ENCODE peak calls at places on chromosomes 4 and X, in six cellular contexts. One of them, this sample, is unnamed.

GRCh38 chr4:88761861-88762523 is 64.4 kb upstream of the NAP1L5 start:
- DNase-seq in activated T-helper 1 cell treated with anti-CD3 and anti-CD28 coated beads, Interleukin-12 subunit alpha, Interleukin-12 subunit beta, Interleukin-2, Interleukin-4 antibody, amounts not matched to agents 30 ng/mL and 10 ng/mL and 1 ng/mL, durations not matched to agents 14 hours and 24 hours and 36 hours: no peak
- DNase-seq in transverse colon: no peak
- DNase-seq in ACHN: no peak
- DNase-seq in SJSA1: no peak
- DNase-seq in activated CD4-positive, CD25-positive, alpha-beta regulatory T cell treated with anti-CD3 and anti-CD28 coated beads, Interleukin-2, amount 50 U/mL, for 72 hours: no peak
- DNase-seq in this sample: no peak

GRCh38 chrX:100098660-100099375 is 311.3 kb downstream of the PCDH19 start:
- DNase-seq in activated T-helper 1 cell treated with anti-CD3 and anti-CD28 coated beads, Interleukin-12 subunit alpha, Interleukin-12 subunit beta, Interleukin-2, Interleukin-4 antibody, amounts not matched to agents 30 ng/mL and 10 ng/mL and 1 ng/mL, durations not matched to agents 14 hours and 24 hours and 36 hours: no peak
- DNase-seq in transverse colon: no peak
- DNase-seq in ACHN: no peak
- DNase-seq in SJSA1: no peak
- DNase-seq in activated CD4-positive, CD25-positive, alpha-beta regulatory T cell treated with anti-CD3 and anti-CD28 coated beads, Interleukin-2, amount 50 U/mL, for 72 hours: no peak
- DNase-seq in this sample: no peak

GRCh38 chrX:84187501-84188319 is at the start of gene RPS6KA6:
- DNase-seq in activated T-helper 1 cell treated with anti-CD3 and anti-CD28 coated beads, Interleukin-12 subunit alpha, Interleukin-12 subunit beta, Interleukin-2, Interleukin-4 antibody, amounts not matched to agents 30 ng/mL and 10 ng/mL and 1 ng/mL, durations not matched to agents 14 hours and 24 hours and 36 hours: no peak
- DNase-seq in transverse colon: peak
- DNase-seq in ACHN: peak
- DNase-seq in SJSA1: peak
- DNase-seq in activated CD4-positive, CD25-positive, alpha-beta regulatory T cell treated with anti-CD3 and anti-CD28 coated beads, Interleukin-2, amount 50 U/mL, for 72 hours: no peak
- DNase-seq in this sample: peak

GRCh38 chr4:167868163-167868562 is 224.2 kb upstream of the ANXA10 start:
- DNase-seq in activated T-helper 1 cell treated with anti-CD3 and anti-CD28 coated beads, Interleukin-12 subunit alpha, Interleukin-12 subunit beta, Interleukin-2, Interleukin-4 antibody, amounts not matched to agents 30 ng/mL and 10 ng/mL and 1 ng/mL, durations not matched to agents 14 hours and 24 hours and 36 hours: no peak
- DNase-seq in transverse colon: no peak
- DNase-seq in ACHN: no peak
- DNase-seq in SJSA1: no peak
- DNase-seq in activated CD4-positive, CD25-positive, alpha-beta regulatory T cell treated with anti-CD3 and anti-CD28 coated beads, Interleukin-2, amount 50 U/mL, for 72 hours: no peak
- DNase-seq in this sample: no peak

GRCh38 chr4:49032440-49033161 is 46.5 kb downstream of the CWH43 start:
- DNase-seq in activated T-helper 1 cell treated with anti-CD3 and anti-CD28 coated beads, Interleukin-12 subunit alpha, Interleukin-12 subunit beta, Interleukin-2, Interleukin-4 antibody, amounts not matched to agents 30 ng/mL and 10 ng/mL and 1 ng/mL, durations not matched to agents 14 hours and 24 hours and 36 hours: no peak
- DNase-seq in transverse colon: no peak
- DNase-seq in ACHN: peak
- DNase-seq in SJSA1: no peak
- DNase-seq in activated CD4-positive, CD25-positive, alpha-beta regulatory T cell treated with anti-CD3 and anti-CD28 coated beads, Interleukin-2, amount 50 U/mL, for 72 hours: no peak
- DNase-seq in this sample: peak

GRCh38 chr4:176001171-176002006 is 64.3 kb upstream of the WDR17 start:
- DNase-seq in activated T-helper 1 cell treated with anti-CD3 and anti-CD28 coated beads, Interleukin-12 subunit alpha, Interleukin-12 subunit beta, Interleukin-2, Interleukin-4 antibody, amounts not matched to agents 30 ng/mL and 10 ng/mL and 1 ng/mL, durations not matched to agents 14 hours and 24 hours and 36 hours: no peak
- DNase-seq in transverse colon: peak
- DNase-seq in ACHN: peak
- DNase-seq in SJSA1: no peak
- DNase-seq in activated CD4-positive, CD25-positive, alpha-beta regulatory T cell treated with anti-CD3 and anti-CD28 coated beads, Interleukin-2, amount 50 U/mL, for 72 hours: no peak
- DNase-seq in this sample: peak

GRCh38 chrX:13778916-13779315 is 38.0 kb downstream of the GPM6B start:
- DNase-seq in activated T-helper 1 cell treated with anti-CD3 and anti-CD28 coated beads, Interleukin-12 subunit alpha, Interleukin-12 subunit beta, Interleukin-2, Interleukin-4 antibody, amounts not matched to agents 30 ng/mL and 10 ng/mL and 1 ng/mL, durations not matched to agents 14 hours and 24 hours and 36 hours: no peak
- DNase-seq in transverse colon: no peak
- DNase-seq in ACHN: no peak
- DNase-seq in SJSA1: no peak
- DNase-seq in activated CD4-positive, CD25-positive, alpha-beta regulatory T cell treated with anti-CD3 and anti-CD28 coated beads, Interleukin-2, amount 50 U/mL, for 72 hours: no peak
- DNase-seq in this sample: peak

GRCh38 chr4:68375667-68376559 is 26.0 kb upstream of the YTHDC1 start:
- DNase-seq in activated T-helper 1 cell treated with anti-CD3 and anti-CD28 coated beads, Interleukin-12 subunit alpha, Interleukin-12 subunit beta, Interleukin-2, Interleukin-4 antibody, amounts not matched to agents 30 ng/mL and 10 ng/mL and 1 ng/mL, durations not matched to agents 14 hours and 24 hours and 36 hours: peak
- DNase-seq in transverse colon: peak
- DNase-seq in ACHN: peak
- DNase-seq in SJSA1: peak
- DNase-seq in activated CD4-positive, CD25-positive, alpha-beta regulatory T cell treated with anti-CD3 and anti-CD28 coated beads, Interleukin-2, amount 50 U/mL, for 72 hours: no peak
- DNase-seq in this sample: peak

GRCh38 chr4:8768357-8768999 is 103.2 kb downstream of the HMX1 start:
- DNase-seq in activated T-helper 1 cell treated with anti-CD3 and anti-CD28 coated beads, Interleukin-12 subunit alpha, Interleukin-12 subunit beta, Interleukin-2, Interleukin-4 antibody, amounts not matched to agents 30 ng/mL and 10 ng/mL and 1 ng/mL, durations not matched to agents 14 hours and 24 hours and 36 hours: no peak
- DNase-seq in transverse colon: no peak
- DNase-seq in ACHN: no peak
- DNase-seq in SJSA1: no peak
- DNase-seq in activated CD4-positive, CD25-positive, alpha-beta regulatory T cell treated with anti-CD3 and anti-CD28 coated beads, Interleukin-2, amount 50 U/mL, for 72 hours: no peak
- DNase-seq in this sample: no peak

GRCh38 chrX:129963729-129964128 is 18.7 kb upstream of the BCORL1 start:
- DNase-seq in activated T-helper 1 cell treated with anti-CD3 and anti-CD28 coated beads, Interleukin-12 subunit alpha, Interleukin-12 subunit beta, Interleukin-2, Interleukin-4 antibody, amounts not matched to agents 30 ng/mL and 10 ng/mL and 1 ng/mL, durations not matched to agents 14 hours and 24 hours and 36 hours: no peak
- DNase-seq in transverse colon: no peak
- DNase-seq in ACHN: no peak
- DNase-seq in SJSA1: no peak
- DNase-seq in activated CD4-positive, CD25-positive, alpha-beta regulatory T cell treated with anti-CD3 and anti-CD28 coated beads, Interleukin-2, amount 50 U/mL, for 72 hours: no peak
- DNase-seq in this sample: no peak

GRCh38 chr4:141636077-141636770 is at the start of gene IL15:
- DNase-seq in activated T-helper 1 cell treated with anti-CD3 and anti-CD28 coated beads, Interleukin-12 subunit alpha, Interleukin-12 subunit beta, Interleukin-2, Interleukin-4 antibody, amounts not matched to agents 30 ng/mL and 10 ng/mL and 1 ng/mL, durations not matched to agents 14 hours and 24 hours and 36 hours: peak
- DNase-seq in transverse colon: peak
- DNase-seq in ACHN: peak
- DNase-seq in SJSA1: peak
- DNase-seq in activated CD4-positive, CD25-positive, alpha-beta regulatory T cell treated with anti-CD3 and anti-CD28 coated beads, Interleukin-2, amount 50 U/mL, for 72 hours: peak
- DNase-seq in this sample: peak

GRCh38 chr4:122606364-122607043 is 14.4 kb downstream of the IL21 start:
- DNase-seq in activated T-helper 1 cell treated with anti-CD3 and anti-CD28 coated beads, Interleukin-12 subunit alpha, Interleukin-12 subunit beta, Interleukin-2, Interleukin-4 antibody, amounts not matched to agents 30 ng/mL and 10 ng/mL and 1 ng/mL, durations not matched to agents 14 hours and 24 hours and 36 hours: no peak
- DNase-seq in transverse colon: no peak
- DNase-seq in ACHN: no peak
- DNase-seq in SJSA1: no peak
- DNase-seq in activated CD4-positive, CD25-positive, alpha-beta regulatory T cell treated with anti-CD3 and anti-CD28 coated beads, Interleukin-2, amount 50 U/mL, for 72 hours: no peak
- DNase-seq in this sample: no peak

GRCh38 chrX:34300871-34301270 is 168.8 kb upstream of the FAM47A start:
- DNase-seq in activated T-helper 1 cell treated with anti-CD3 and anti-CD28 coated beads, Interleukin-12 subunit alpha, Interleukin-12 subunit beta, Interleukin-2, Interleukin-4 antibody, amounts not matched to agents 30 ng/mL and 10 ng/mL and 1 ng/mL, durations not matched to agents 14 hours and 24 hours and 36 hours: no peak
- DNase-seq in transverse colon: no peak
- DNase-seq in ACHN: peak
- DNase-seq in SJSA1: peak
- DNase-seq in activated CD4-positive, CD25-positive, alpha-beta regulatory T cell treated with anti-CD3 and anti-CD28 coated beads, Interleukin-2, amount 50 U/mL, for 72 hours: no peak
- DNase-seq in this sample: peak

GRCh38 chrX:52363247-52363883 is 5.5 kb upstream of the XAGE2 start:
- DNase-seq in activated T-helper 1 cell treated with anti-CD3 and anti-CD28 coated beads, Interleukin-12 subunit alpha, Interleukin-12 subunit beta, Interleukin-2, Interleukin-4 antibody, amounts not matched to agents 30 ng/mL and 10 ng/mL and 1 ng/mL, durations not matched to agents 14 hours and 24 hours and 36 hours: no peak
- DNase-seq in transverse colon: peak
- DNase-seq in ACHN: no peak
- DNase-seq in SJSA1: no peak
- DNase-seq in activated CD4-positive, CD25-positive, alpha-beta regulatory T cell treated with anti-CD3 and anti-CD28 coated beads, Interleukin-2, amount 50 U/mL, for 72 hours: no peak
- DNase-seq in this sample: peak

GRCh38 chr4:171170671-171171070 is 642.5 kb upstream of the GALNTL6 start:
- DNase-seq in activated T-helper 1 cell treated with anti-CD3 and anti-CD28 coated beads, Interleukin-12 subunit alpha, Interleukin-12 subunit beta, Interleukin-2, Interleukin-4 antibody, amounts not matched to agents 30 ng/mL and 10 ng/mL and 1 ng/mL, durations not matched to agents 14 hours and 24 hours and 36 hours: no peak
- DNase-seq in transverse colon: no peak
- DNase-seq in ACHN: no peak
- DNase-seq in SJSA1: no peak
- DNase-seq in activated CD4-positive, CD25-positive, alpha-beta regulatory T cell treated with anti-CD3 and anti-CD28 coated beads, Interleukin-2, amount 50 U/mL, for 72 hours: no peak
- DNase-seq in this sample: no peak

GRCh38 chrX:28010875-28011274 is 29.6 kb upstream of the DCAF8L1 start:
- DNase-seq in activated T-helper 1 cell treated with anti-CD3 and anti-CD28 coated beads, Interleukin-12 subunit alpha, Interleukin-12 subunit beta, Interleukin-2, Interleukin-4 antibody, amounts not matched to agents 30 ng/mL and 10 ng/mL and 1 ng/mL, durations not matched to agents 14 hours and 24 hours and 36 hours: no peak
- DNase-seq in transverse colon: no peak
- DNase-seq in ACHN: no peak
- DNase-seq in SJSA1: no peak
- DNase-seq in activated CD4-positive, CD25-positive, alpha-beta regulatory T cell treated with anti-CD3 and anti-CD28 coated beads, Interleukin-2, amount 50 U/mL, for 72 hours: no peak
- DNase-seq in this sample: no peak

GRCh38 chr4:4408132-4408523 is 21.2 kb downstream of the NSG1 start:
- DNase-seq in activated T-helper 1 cell treated with anti-CD3 and anti-CD28 coated beads, Interleukin-12 subunit alpha, Interleukin-12 subunit beta, Interleukin-2, Interleukin-4 antibody, amounts not matched to agents 30 ng/mL and 10 ng/mL and 1 ng/mL, durations not matched to agents 14 hours and 24 hours and 36 hours: no peak
- DNase-seq in transverse colon: no peak
- DNase-seq in ACHN: no peak
- DNase-seq in SJSA1: no peak
- DNase-seq in activated CD4-positive, CD25-positive, alpha-beta regulatory T cell treated with anti-CD3 and anti-CD28 coated beads, Interleukin-2, amount 50 U/mL, for 72 hours: no peak
- DNase-seq in this sample: no peak

GRCh38 chrX:39905475-39905889 is 192.3 kb downstream of the BCOR start:
- DNase-seq in activated T-helper 1 cell treated with anti-CD3 and anti-CD28 coated beads, Interleukin-12 subunit alpha, Interleukin-12 subunit beta, Interleukin-2, Interleukin-4 antibody, amounts not matched to agents 30 ng/mL and 10 ng/mL and 1 ng/mL, durations not matched to agents 14 hours and 24 hours and 36 hours: no peak
- DNase-seq in transverse colon: peak
- DNase-seq in ACHN: peak
- DNase-seq in SJSA1: peak
- DNase-seq in activated CD4-positive, CD25-positive, alpha-beta regulatory T cell treated with anti-CD3 and anti-CD28 coated beads, Interleukin-2, amount 50 U/mL, for 72 hours: no peak
- DNase-seq in this sample: peak

GRCh38 chrX:149272690-149273463 is 232.2 kb downstream of the IDS start:
- DNase-seq in activated T-helper 1 cell treated with anti-CD3 and anti-CD28 coated beads, Interleukin-12 subunit alpha, Interleukin-12 subunit beta, Interleukin-2, Interleukin-4 antibody, amounts not matched to agents 30 ng/mL and 10 ng/mL and 1 ng/mL, durations not matched to agents 14 hours and 24 hours and 36 hours: no peak
- DNase-seq in transverse colon: no peak
- DNase-seq in ACHN: no peak
- DNase-seq in SJSA1: no peak
- DNase-seq in activated CD4-positive, CD25-positive, alpha-beta regulatory T cell treated with anti-CD3 and anti-CD28 coated beads, Interleukin-2, amount 50 U/mL, for 72 hours: no peak
- DNase-seq in this sample: no peak

GRCh38 chrX:46574941-46575381 is 1.4 kb downstream of the CHST7 start:
- DNase-seq in activated T-helper 1 cell treated with anti-CD3 and anti-CD28 coated beads, Interleukin-12 subunit alpha, Interleukin-12 subunit beta, Interleukin-2, Interleukin-4 antibody, amounts not matched to agents 30 ng/mL and 10 ng/mL and 1 ng/mL, durations not matched to agents 14 hours and 24 hours and 36 hours: peak
- DNase-seq in transverse colon: no peak
- DNase-seq in ACHN: no peak
- DNase-seq in SJSA1: no peak
- DNase-seq in activated CD4-positive, CD25-positive, alpha-beta regulatory T cell treated with anti-CD3 and anti-CD28 coated beads, Interleukin-2, amount 50 U/mL, for 72 hours: peak
- DNase-seq in this sample: peak

GRCh38 chrX:39550795-39551361 is 546.9 kb downstream of the BCOR start:
- DNase-seq in activated T-helper 1 cell treated with anti-CD3 and anti-CD28 coated beads, Interleukin-12 subunit alpha, Interleukin-12 subunit beta, Interleukin-2, Interleukin-4 antibody, amounts not matched to agents 30 ng/mL and 10 ng/mL and 1 ng/mL, durations not matched to agents 14 hours and 24 hours and 36 hours: no peak
- DNase-seq in transverse colon: no peak
- DNase-seq in ACHN: no peak
- DNase-seq in SJSA1: no peak
- DNase-seq in activated CD4-positive, CD25-positive, alpha-beta regulatory T cell treated with anti-CD3 and anti-CD28 coated beads, Interleukin-2, amount 50 U/mL, for 72 hours: no peak
- DNase-seq in this sample: no peak